ENCODE peak calls at places on chromosome 14, in ten cellular contexts. One of them, this sample, is unnamed.

GRCh38 chr14:105180598-105181528 is at the start of gene NUDT14:
- DNase-seq in activated CD4-positive, CD25-positive, alpha-beta regulatory T cell: peak; percentile 64
- DNase-seq in mucosa of gallbladder: peak; percentile 89
- DNase-seq in heart left ventricle: peak; percentile 69
- DNase-seq in stimulated activated naive CD8-positive, alpha-beta T cell treated with anti-CD3 and anti-CD28 coated beads, Interleukin-15, amount 100 ng/mL, for 72 hours: peak; percentile 80
- DNase-seq in caudate nucleus: no peak
- DNase-seq in left lung: peak; percentile 94
- DNase-seq in activated CD4-positive, alpha-beta T cell treated with anti-CD3 and anti-CD28 coated beads for 36 hours: peak; percentile 93
- DNase-seq in small intestine: peak; percentile 82
- DNase-seq in tibial nerve: peak; percentile 33
- DNase-seq in this sample: peak; percentile 82

GRCh38 chr14:84084056-84084590 is 1445.8 kb upstream of the FLRT2 start:
- DNase-seq in activated CD4-positive, CD25-positive, alpha-beta regulatory T cell: no peak
- DNase-seq in mucosa of gallbladder: no peak
- DNase-seq in heart left ventricle: no peak
- DNase-seq in stimulated activated naive CD8-positive, alpha-beta T cell treated with anti-CD3 and anti-CD28 coated beads, Interleukin-15, amount 100 ng/mL, for 72 hours: no peak
- DNase-seq in caudate nucleus: no peak
- DNase-seq in left lung: no peak
- DNase-seq in activated CD4-positive, alpha-beta T cell treated with anti-CD3 and anti-CD28 coated beads for 36 hours: no peak
- DNase-seq in small intestine: no peak
- DNase-seq in tibial nerve: no peak
- DNase-seq in this sample: no peak

GRCh38 chr14:64549805-64550538 is at the start of gene PPP1R36:
- DNase-seq in activated CD4-positive, CD25-positive, alpha-beta regulatory T cell: no peak
- DNase-seq in mucosa of gallbladder: peak; percentile 25
- DNase-seq in heart left ventricle: peak; percentile 41
- DNase-seq in stimulated activated naive CD8-positive, alpha-beta T cell treated with anti-CD3 and anti-CD28 coated beads, Interleukin-15, amount 100 ng/mL, for 72 hours: peak; percentile 51
- DNase-seq in caudate nucleus: no peak
- DNase-seq in left lung: peak; percentile 89
- DNase-seq in activated CD4-positive, alpha-beta T cell treated with anti-CD3 and anti-CD28 coated beads for 36 hours: peak; percentile 66
- DNase-seq in small intestine: peak; percentile 73
- DNase-seq in tibial nerve: peak; percentile 7
- DNase-seq in this sample: peak; percentile 41

GRCh38 chr14:100898935-100899840 is 4.3 kb downstream of the RTL1 start:
- DNase-seq in activated CD4-positive, CD25-positive, alpha-beta regulatory T cell: no peak
- DNase-seq in mucosa of gallbladder: peak; percentile 34
- DNase-seq in heart left ventricle: no peak
- DNase-seq in stimulated activated naive CD8-positive, alpha-beta T cell treated with anti-CD3 and anti-CD28 coated beads, Interleukin-15, amount 100 ng/mL, for 72 hours: no peak
- DNase-seq in caudate nucleus: no peak
- DNase-seq in left lung: peak; percentile 49
- DNase-seq in activated CD4-positive, alpha-beta T cell treated with anti-CD3 and anti-CD28 coated beads for 36 hours: no peak
- DNase-seq in small intestine: peak; percentile 4
- DNase-seq in tibial nerve: no peak
- DNase-seq in this sample: no peak

GRCh38 chr14:58151264-58151700 is 731 bp downstream of the ARMH4 start:
- DNase-seq in activated CD4-positive, CD25-positive, alpha-beta regulatory T cell: no peak
- DNase-seq in mucosa of gallbladder: no peak
- DNase-seq in heart left ventricle: no peak
- DNase-seq in stimulated activated naive CD8-positive, alpha-beta T cell treated with anti-CD3 and anti-CD28 coated beads, Interleukin-15, amount 100 ng/mL, for 72 hours: no peak
- DNase-seq in caudate nucleus: no peak
- DNase-seq in left lung: no peak
- DNase-seq in activated CD4-positive, alpha-beta T cell treated with anti-CD3 and anti-CD28 coated beads for 36 hours: peak; percentile 21
- DNase-seq in small intestine: no peak
- DNase-seq in tibial nerve: no peak
- DNase-seq in this sample: no peak

GRCh38 chr14:51828017-51828797 is 32.2 kb upstream of the GNG2 start:
- DNase-seq in activated CD4-positive, CD25-positive, alpha-beta regulatory T cell: peak; percentile 13
- DNase-seq in mucosa of gallbladder: no peak
- DNase-seq in heart left ventricle: peak; percentile 25
- DNase-seq in stimulated activated naive CD8-positive, alpha-beta T cell treated with anti-CD3 and anti-CD28 coated beads, Interleukin-15, amount 100 ng/mL, for 72 hours: peak; percentile 48
- DNase-seq in caudate nucleus: no peak
- DNase-seq in left lung: peak; percentile 87
- DNase-seq in activated CD4-positive, alpha-beta T cell treated with anti-CD3 and anti-CD28 coated beads for 36 hours: peak; percentile 88
- DNase-seq in small intestine: peak; percentile 24
- DNase-seq in tibial nerve: no peak
- DNase-seq in this sample: peak; percentile 34

GRCh38 chr14:85766295-85766694 is 236.4 kb downstream of the FLRT2 start:
- DNase-seq in activated CD4-positive, CD25-positive, alpha-beta regulatory T cell: no peak
- DNase-seq in mucosa of gallbladder: no peak
- DNase-seq in heart left ventricle: no peak
- DNase-seq in stimulated activated naive CD8-positive, alpha-beta T cell treated with anti-CD3 and anti-CD28 coated beads, Interleukin-15, amount 100 ng/mL, for 72 hours: no peak
- DNase-seq in caudate nucleus: no peak
- DNase-seq in left lung: no peak
- DNase-seq in activated CD4-positive, alpha-beta T cell treated with anti-CD3 and anti-CD28 coated beads for 36 hours: no peak
- DNase-seq in small intestine: no peak
- DNase-seq in tibial nerve: no peak
- DNase-seq in this sample: no peak

GRCh38 chr14:75279739-75280447 is 1.3 kb downstream of the FOS start:
- DNase-seq in activated CD4-positive, CD25-positive, alpha-beta regulatory T cell: no peak
- DNase-seq in mucosa of gallbladder: no peak
- DNase-seq in heart left ventricle: no peak
- DNase-seq in stimulated activated naive CD8-positive, alpha-beta T cell treated with anti-CD3 and anti-CD28 coated beads, Interleukin-15, amount 100 ng/mL, for 72 hours: no peak
- DNase-seq in caudate nucleus: no peak
- DNase-seq in left lung: peak; percentile 82
- DNase-seq in activated CD4-positive, alpha-beta T cell treated with anti-CD3 and anti-CD28 coated beads for 36 hours: no peak
- DNase-seq in small intestine: no peak
- DNase-seq in tibial nerve: no peak
- DNase-seq in this sample: peak; percentile 51

GRCh38 chr14:35378638-35379568 is 25.6 kb downstream of the NFKBIA start:
- DNase-seq in activated CD4-positive, CD25-positive, alpha-beta regulatory T cell: no peak
- DNase-seq in mucosa of gallbladder: no peak
- DNase-seq in heart left ventricle: no peak
- DNase-seq in stimulated activated naive CD8-positive, alpha-beta T cell treated with anti-CD3 and anti-CD28 coated beads, Interleukin-15, amount 100 ng/mL, for 72 hours: no peak
- DNase-seq in caudate nucleus: no peak
- DNase-seq in left lung: no peak
- DNase-seq in activated CD4-positive, alpha-beta T cell treated with anti-CD3 and anti-CD28 coated beads for 36 hours: no peak
- DNase-seq in small intestine: no peak
- DNase-seq in tibial nerve: no peak
- DNase-seq in this sample: no peak

GRCh38 chr14:49886523-49886922 is 6.4 kb upstream of the ARF6 start:
- DNase-seq in activated CD4-positive, CD25-positive, alpha-beta regulatory T cell: no peak
- DNase-seq in mucosa of gallbladder: no peak
- DNase-seq in heart left ventricle: no peak
- DNase-seq in stimulated activated naive CD8-positive, alpha-beta T cell treated with anti-CD3 and anti-CD28 coated beads, Interleukin-15, amount 100 ng/mL, for 72 hours: no peak
- DNase-seq in caudate nucleus: no peak
- DNase-seq in left lung: no peak
- DNase-seq in activated CD4-positive, alpha-beta T cell treated with anti-CD3 and anti-CD28 coated beads for 36 hours: no peak
- DNase-seq in small intestine: no peak
- DNase-seq in tibial nerve: no peak
- DNase-seq in this sample: no peak

GRCh38 chr14:67725171-67725570 is 23.5 kb downstream of the RDH12 start:
- DNase-seq in activated CD4-positive, CD25-positive, alpha-beta regulatory T cell: no peak
- DNase-seq in mucosa of gallbladder: no peak
- DNase-seq in heart left ventricle: no peak
- DNase-seq in stimulated activated naive CD8-positive, alpha-beta T cell treated with anti-CD3 and anti-CD28 coated beads, Interleukin-15, amount 100 ng/mL, for 72 hours: no peak
- DNase-seq in caudate nucleus: no peak
- DNase-seq in left lung: no peak
- DNase-seq in activated CD4-positive, alpha-beta T cell treated with anti-CD3 and anti-CD28 coated beads for 36 hours: no peak
- DNase-seq in small intestine: no peak
- DNase-seq in tibial nerve: no peak
- DNase-seq in this sample: no peak

GRCh38 chr14:79331820-79332219 is 879.5 kb downstream of the DIO2 start:
- DNase-seq in activated CD4-positive, CD25-positive, alpha-beta regulatory T cell: no peak
- DNase-seq in mucosa of gallbladder: no peak
- DNase-seq in heart left ventricle: no peak
- DNase-seq in stimulated activated naive CD8-positive, alpha-beta T cell treated with anti-CD3 and anti-CD28 coated beads, Interleukin-15, amount 100 ng/mL, for 72 hours: no peak
- DNase-seq in caudate nucleus: no peak
- DNase-seq in left lung: no peak
- DNase-seq in activated CD4-positive, alpha-beta T cell treated with anti-CD3 and anti-CD28 coated beads for 36 hours: no peak
- DNase-seq in small intestine: no peak
- DNase-seq in tibial nerve: no peak
- DNase-seq in this sample: no peak

GRCh38 chr14:88834883-88835431 is 10.5 kb downstream of the TTC8 start:
- DNase-seq in activated CD4-positive, CD25-positive, alpha-beta regulatory T cell: no peak
- DNase-seq in mucosa of gallbladder: no peak
- DNase-seq in heart left ventricle: no peak
- DNase-seq in stimulated activated naive CD8-positive, alpha-beta T cell treated with anti-CD3 and anti-CD28 coated beads, Interleukin-15, amount 100 ng/mL, for 72 hours: no peak
- DNase-seq in caudate nucleus: no peak
- DNase-seq in left lung: no peak
- DNase-seq in activated CD4-positive, alpha-beta T cell treated with anti-CD3 and anti-CD28 coated beads for 36 hours: no peak
- DNase-seq in small intestine: no peak
- DNase-seq in tibial nerve: no peak
- DNase-seq in this sample: no peak

GRCh38 chr14:74326369-74327152 is 21.7 kb upstream of the VRTN start:
- DNase-seq in activated CD4-positive, CD25-positive, alpha-beta regulatory T cell: no peak
- DNase-seq in mucosa of gallbladder: no peak
- DNase-seq in heart left ventricle: no peak
- DNase-seq in stimulated activated naive CD8-positive, alpha-beta T cell treated with anti-CD3 and anti-CD28 coated beads, Interleukin-15, amount 100 ng/mL, for 72 hours: no peak
- DNase-seq in caudate nucleus: no peak
- DNase-seq in left lung: no peak
- DNase-seq in activated CD4-positive, alpha-beta T cell treated with anti-CD3 and anti-CD28 coated beads for 36 hours: no peak
- DNase-seq in small intestine: peak; percentile 6
- DNase-seq in tibial nerve: no peak
- DNase-seq in this sample: no peak

GRCh38 chr14:51441001-51441400 is 201.0 kb downstream of the TMX1 start:
- DNase-seq in activated CD4-positive, CD25-positive, alpha-beta regulatory T cell: no peak
- DNase-seq in mucosa of gallbladder: no peak
- DNase-seq in heart left ventricle: no peak
- DNase-seq in stimulated activated naive CD8-positive, alpha-beta T cell treated with anti-CD3 and anti-CD28 coated beads, Interleukin-15, amount 100 ng/mL, for 72 hours: no peak
- DNase-seq in caudate nucleus: no peak
- DNase-seq in left lung: no peak
- DNase-seq in activated CD4-positive, alpha-beta T cell treated with anti-CD3 and anti-CD28 coated beads for 36 hours: no peak
- DNase-seq in small intestine: no peak
- DNase-seq in tibial nerve: no peak
- DNase-seq in this sample: no peak

GRCh38 chr14:81314443-81315175 is 85.5 kb downstream of the STON2 start:
- DNase-seq in activated CD4-positive, CD25-positive, alpha-beta regulatory T cell: no peak
- DNase-seq in mucosa of gallbladder: no peak
- DNase-seq in heart left ventricle: no peak
- DNase-seq in stimulated activated naive CD8-positive, alpha-beta T cell treated with anti-CD3 and anti-CD28 coated beads, Interleukin-15, amount 100 ng/mL, for 72 hours: no peak
- DNase-seq in caudate nucleus: no peak
- DNase-seq in left lung: no peak
- DNase-seq in activated CD4-positive, alpha-beta T cell treated with anti-CD3 and anti-CD28 coated beads for 36 hours: no peak
- DNase-seq in small intestine: no peak
- DNase-seq in tibial nerve: no peak
- DNase-seq in this sample: no peak

GRCh38 chr14:101077511-101078074 is 174.1 kb upstream of the RTL1 start:
- DNase-seq in activated CD4-positive, CD25-positive, alpha-beta regulatory T cell: no peak
- DNase-seq in mucosa of gallbladder: no peak
- DNase-seq in heart left ventricle: no peak
- DNase-seq in stimulated activated naive CD8-positive, alpha-beta T cell treated with anti-CD3 and anti-CD28 coated beads, Interleukin-15, amount 100 ng/mL, for 72 hours: no peak
- DNase-seq in caudate nucleus: no peak
- DNase-seq in left lung: peak; percentile 56
- DNase-seq in activated CD4-positive, alpha-beta T cell treated with anti-CD3 and anti-CD28 coated beads for 36 hours: peak; percentile 20
- DNase-seq in small intestine: no peak
- DNase-seq in tibial nerve: no peak
- DNase-seq in this sample: no peak

GRCh38 chr14:56122306-56122705 is 4.1 kb downstream of the PELI2 start:
- DNase-seq in activated CD4-positive, CD25-positive, alpha-beta regulatory T cell: no peak
- DNase-seq in mucosa of gallbladder: no peak
- DNase-seq in heart left ventricle: no peak
- DNase-seq in stimulated activated naive CD8-positive, alpha-beta T cell treated with anti-CD3 and anti-CD28 coated beads, Interleukin-15, amount 100 ng/mL, for 72 hours: no peak
- DNase-seq in caudate nucleus: no peak
- DNase-seq in left lung: no peak
- DNase-seq in activated CD4-positive, alpha-beta T cell treated with anti-CD3 and anti-CD28 coated beads for 36 hours: no peak
- DNase-seq in small intestine: no peak
- DNase-seq in tibial nerve: no peak
- DNase-seq in this sample: no peak

GRCh38 chr14:37865719-37866549 is 270.5 kb downstream of the TTC6 start:
- DNase-seq in activated CD4-positive, CD25-positive, alpha-beta regulatory T cell: no peak
- DNase-seq in mucosa of gallbladder: no peak
- DNase-seq in heart left ventricle: no peak
- DNase-seq in stimulated activated naive CD8-positive, alpha-beta T cell treated with anti-CD3 and anti-CD28 coated beads, Interleukin-15, amount 100 ng/mL, for 72 hours: no peak
- DNase-seq in caudate nucleus: no peak
- DNase-seq in left lung: no peak
- DNase-seq in activated CD4-positive, alpha-beta T cell treated with anti-CD3 and anti-CD28 coated beads for 36 hours: no peak
- DNase-seq in small intestine: no peak
- DNase-seq in tibial nerve: no peak
- DNase-seq in this sample: no peak

GRCh38 chr14:29846339-29847129 is 81.1 kb downstream of the PRKD1 start:
- DNase-seq in activated CD4-positive, CD25-positive, alpha-beta regulatory T cell: no peak
- DNase-seq in mucosa of gallbladder: no peak
- DNase-seq in heart left ventricle: no peak
- DNase-seq in stimulated activated naive CD8-positive, alpha-beta T cell treated with anti-CD3 and anti-CD28 coated beads, Interleukin-15, amount 100 ng/mL, for 72 hours: no peak
- DNase-seq in caudate nucleus: no peak
- DNase-seq in left lung: no peak
- DNase-seq in activated CD4-positive, alpha-beta T cell treated with anti-CD3 and anti-CD28 coated beads for 36 hours: no peak
- DNase-seq in small intestine: no peak
- DNase-seq in tibial nerve: no peak
- DNase-seq in this sample: no peak

GRCh38 chr14:63050694-63051093 is 5.4 kb upstream of the KCNH5 start:
- DNase-seq in activated CD4-positive, CD25-positive, alpha-beta regulatory T cell: no peak
- DNase-seq in mucosa of gallbladder: no peak
- DNase-seq in heart left ventricle: no peak
- DNase-seq in stimulated activated naive CD8-positive, alpha-beta T cell treated with anti-CD3 and anti-CD28 coated beads, Interleukin-15, amount 100 ng/mL, for 72 hours: no peak
- DNase-seq in caudate nucleus: no peak
- DNase-seq in left lung: no peak
- DNase-seq in activated CD4-positive, alpha-beta T cell treated with anti-CD3 and anti-CD28 coated beads for 36 hours: no peak
- DNase-seq in small intestine: no peak
- DNase-seq in tibial nerve: no peak
- DNase-seq in this sample: no peak

GRCh38 chr14:38578278-38578681 is 322.4 kb upstream of the CLEC14A start:
- DNase-seq in activated CD4-positive, CD25-positive, alpha-beta regulatory T cell: no peak
- DNase-seq in mucosa of gallbladder: no peak
- DNase-seq in heart left ventricle: no peak
- DNase-seq in stimulated activated naive CD8-positive, alpha-beta T cell treated with anti-CD3 and anti-CD28 coated beads, Interleukin-15, amount 100 ng/mL, for 72 hours: no peak
- DNase-seq in caudate nucleus: no peak
- DNase-seq in left lung: no peak
- DNase-seq in activated CD4-positive, alpha-beta T cell treated with anti-CD3 and anti-CD28 coated beads for 36 hours: no peak
- DNase-seq in small intestine: no peak
- DNase-seq in tibial nerve: no peak
- DNase-seq in this sample: no peak

This sample was measured in CD4-positive, alpha-beta memory T cell.